ENCODE peak calls at places on chromosomes 1 and 21, in four cellular contexts. T is A549, G is neuronal stem cell, I is tibial nerve. Y is an unnamed sample.
A peak's percentile ranks its signal among the peaks of the same experiment; 100 is the strongest.

GRCh38 chr1:110003747-110004428 is 19.3 kb downstream of the AHCYL1 start:
- DNase-seq in T (peak; percentile 47), G (peak; percentile 29), I (peak; percentile 30), Y (peak; percentile 78)

GRCh38 chr1:110384581-110385321 is 6.1 kb downstream of the SLC16A4 start:
- DNase-seq in T (no peak), G (no peak), I (no peak), Y (no peak)

GRCh38 chr21:44914176-44914874 is 6.4 kb downstream of the ITGB2 start:
- DNase-seq in T (no peak), G (no peak), I (no peak), Y (peak; percentile 78)

GRCh38 chr1:35499652-35500176 is 57.5 kb downstream of the KIAA0319L start:
- DNase-seq in T (no peak), G (no peak), I (no peak), Y (no peak)

GRCh38 chr1:110481968-110482623 is 31.1 kb downstream of the PROK1 start:
- DNase-seq in T (no peak), G (no peak), I (no peak), Y (no peak)

GRCh38 chr1:53477626-53478025 is 18.4 kb downstream of the DMRTB1 start:
- DNase-seq in T (no peak), G (no peak), I (no peak), Y (no peak)

GRCh38 chr1:182430263-182431068 is 19.5 kb upstream of the RGSL1 start:
- DNase-seq in T (no peak), G (no peak), I (no peak), Y (no peak)

GRCh38 chr1:48725331-48725730 is 51.4 kb downstream of the BEND5 start:
- DNase-seq in T (no peak), G (no peak), I (no peak), Y (no peak)

GRCh38 chr1:209207701-209208286 is 375.7 kb upstream of the CAMK1G start:
- DNase-seq in T (peak; percentile 38), G (peak; percentile 69), I (peak; percentile 22), Y (peak; percentile 57)

GRCh38 chr1:50820545-50820944 is 139.5 kb downstream of the FAF1 start:
- DNase-seq in T (no peak), G (no peak), I (no peak), Y (no peak)

GRCh38 chr1:156073740-156074139 is 8.5 kb downstream of the MEX3A start:
- DNase-seq in T (no peak), G (no peak), I (no peak), Y (no peak)

GRCh38 chr1:10968411-10968826 is 44.0 kb upstream of the TARDBP start:
- DNase-seq in T (no peak), G (no peak), I (no peak), Y (no peak)

GRCh38 chr1:193417945-193418744 is 231.7 kb upstream of the B3GALT2 start:
- DNase-seq in T (no peak), G (no peak), I (no peak), Y (no peak)

GRCh38 chr1:17618558-17619247 is 79.2 kb downstream of the ARHGEF10L start:
- DNase-seq in T (no peak), G (no peak), I (no peak), Y (no peak)

GRCh38 chr21:44347911-44348451 is 5.4 kb upstream of the TRPM2 start:
- DNase-seq in T (no peak), G (no peak), I (no peak), Y (peak; percentile 79)

GRCh38 chr21:28489197-28489596 is 503.5 kb downstream of the LTN1 start:
- DNase-seq in T (no peak), G (no peak), I (no peak), Y (no peak)

GRCh38 chr1:238343869-238344268 is 453.1 kb upstream of the ZP4 start:
- DNase-seq in T (no peak), G (no peak), I (no peak), Y (no peak)

GRCh38 chr1:6273380-6273891 is 12.5 kb upstream of the GPR153 start:
- DNase-seq in T (no peak), G (no peak), I (no peak), Y (no peak)

GRCh38 chr1:180244840-180245239 is 14.8 kb downstream of the LHX4 start:
- DNase-seq in T (no peak), G (no peak), I (no peak), Y (peak; percentile 14)

GRCh38 chr1:85865183-85865582 is 156.9 kb upstream of the ZNHIT6 start:
- DNase-seq in T (no peak), G (no peak), I (no peak), Y (no peak)

GRCh38 chr1:178155478-178156255 is 61.8 kb downstream of the RASAL2 start:
- DNase-seq in T (no peak), G (no peak), I (no peak), Y (no peak)

GRCh38 chr1:117661027-117661426 is 55.2 kb downstream of the TENT5C start:
- DNase-seq in T (no peak), G (no peak), I (no peak), Y (no peak)

GRCh38 chr1:118960026-118960561 is 28.0 kb downstream of the TBX15 start:
- DNase-seq in T (no peak), G (no peak), I (no peak), Y (no peak)

GRCh38 chr1:203369666-203370065 is 18.7 kb upstream of the FMOD start:
- DNase-seq in T (no peak), G (no peak), I (no peak), Y (no peak)

GRCh38 chr1:235030919-235031596 is 97.6 kb downstream of the TOMM20 start:
- DNase-seq in T (no peak), G (no peak), I (no peak), Y (no peak)

GRCh38 chr1:5977494-5978444 is 14.5 kb downstream of the NPHP4 start:
- DNase-seq in T (no peak), G (no peak), I (no peak), Y (peak; percentile 32)

GRCh38 chr1:95229042-95229441 is 5.0 kb upstream of the RWDD3 start:
- DNase-seq in T (no peak), G (no peak), I (no peak), Y (no peak)

GRCh38 chr1:39890267-39890666 is 7.0 kb upstream of the TRIT1 start:
- DNase-seq in T (no peak), G (no peak), I (no peak), Y (no peak)

GRCh38 chr1:214476229-214476957 is 75.0 kb downstream of the PTPN14 start:
- DNase-seq in T (no peak), G (no peak), I (no peak), Y (no peak)

GRCh38 chr1:224203243-224204016 is 20.4 kb downstream of the DEGS1 start:
- DNase-seq in T (no peak), G (no peak), I (peak; percentile 20), Y (peak; percentile 74)

GRCh38 chr21:37682908-37683307 is 233.3 kb downstream of the KCNJ6 start:
- DNase-seq in T (no peak), G (no peak), I (no peak), Y (no peak)

DNA sequence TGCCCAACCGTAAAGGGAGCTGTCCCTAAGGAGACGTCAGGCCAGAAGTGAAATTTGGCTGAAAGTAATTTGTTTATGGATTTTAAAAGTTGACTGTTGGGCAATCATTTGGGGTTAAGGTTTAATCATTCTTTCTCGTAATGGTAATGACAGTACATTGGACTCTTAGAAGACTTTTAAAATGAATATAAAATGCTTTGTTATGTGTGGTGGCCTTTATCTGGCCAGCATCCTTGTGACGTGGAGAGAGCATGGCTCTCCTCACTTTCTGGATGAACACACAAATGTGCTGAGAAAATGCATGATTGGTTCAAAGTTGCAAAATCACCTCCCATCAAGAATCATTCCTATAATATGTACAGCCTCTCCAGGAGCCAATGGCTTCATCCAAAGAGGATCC is 160.2 kb downstream of the DHRS3 start:
- DNase-seq in T (no peak), G (no peak), I (no peak), Y (no peak)
- H3K27ac ChIP-seq in T (peak overlapping the region; percentile 58), G (no peak overlapping the region), I (no peak overlapping the region), Y (peak overlapping the region; percentile 57)

GRCh38 chr21:16865612-16866011 is 647.2 kb upstream of the CXADR start:
- DNase-seq in T (no peak), G (no peak), I (no peak), Y (no peak)

DNA sequence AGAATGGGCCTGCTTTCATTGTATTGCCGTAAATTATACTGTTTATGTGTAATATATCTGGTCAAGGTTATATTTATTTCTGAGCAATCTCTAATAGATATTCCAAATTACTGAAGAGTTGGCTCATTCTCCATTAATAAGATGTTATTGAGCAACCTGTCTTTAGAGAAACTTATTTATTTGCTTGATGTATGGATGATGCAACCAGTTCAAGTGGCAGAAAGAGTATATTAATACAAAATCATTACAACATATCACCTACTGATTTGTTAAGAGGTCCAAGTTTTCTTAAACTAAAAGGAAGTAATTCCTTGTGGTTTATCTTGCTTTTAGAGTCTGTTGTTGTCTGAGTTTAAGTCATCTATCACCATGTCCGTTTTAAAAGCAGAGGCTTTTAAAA is 649.3 kb upstream of the CXADR start:
- DNase-seq in T (no peak), G (no peak), I (no peak), Y (no peak)
- H3K4me3 ChIP-seq in T (no peak overlapping the region), G (no peak overlapping the region), I (no peak overlapping the region), Y (no peak overlapping the region)

GRCh38 chr1:8092603-8093141 is 66.6 kb upstream of the ERRFI1 start:
- DNase-seq in T (no peak), G (no peak), I (no peak), Y (no peak)

GRCh38 chr1:8095584-8095983 is 69.5 kb upstream of the ERRFI1 start:
- DNase-seq in T (no peak), G (no peak), I (no peak), Y (no peak)

GRCh38 chr1:8096105-8097011 is 70.2 kb upstream of the ERRFI1 start:
- DNase-seq in T (no peak), G (no peak), I (no peak), Y (no peak)

GRCh38 chr1:8093221-8093980 is 67.3 kb upstream of the ERRFI1 start:
- DNase-seq in T (no peak), G (no peak), I (no peak), Y (no peak)

DNA sequence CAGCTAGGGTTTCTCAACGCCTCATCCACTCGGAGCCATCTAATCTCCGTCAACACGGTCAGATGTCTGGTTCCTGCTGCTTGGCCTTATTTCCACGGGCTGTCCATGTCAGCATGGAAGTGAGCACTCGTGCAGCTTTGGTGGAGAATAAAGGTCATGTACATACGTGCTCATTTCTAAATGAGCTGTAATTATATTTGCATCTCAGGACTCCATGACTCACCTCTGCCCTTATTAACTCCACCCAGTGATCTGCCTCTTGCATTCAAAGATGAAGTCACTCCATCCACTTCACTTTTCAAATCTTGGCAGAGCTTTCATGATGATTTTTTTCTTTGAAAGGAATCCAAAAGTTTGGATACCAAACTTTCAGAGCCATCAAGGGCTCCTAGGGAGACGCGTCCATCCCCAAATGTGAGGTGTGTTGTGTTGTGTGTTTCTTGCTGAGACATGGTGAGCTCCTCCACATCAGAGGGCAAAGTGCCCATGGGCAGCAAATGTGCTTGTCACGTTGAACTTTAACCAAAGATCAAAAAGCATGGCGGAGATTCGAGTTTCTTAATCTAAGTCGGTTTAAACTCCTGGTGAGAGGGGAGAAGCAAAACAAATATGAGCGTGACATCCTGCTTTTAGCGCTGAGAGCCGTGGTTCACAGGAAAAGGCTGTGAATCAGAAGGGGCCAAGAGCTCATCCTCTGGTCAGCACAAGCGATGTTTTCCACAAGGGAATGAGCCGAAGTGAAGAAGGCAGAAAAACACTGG is 68.6 kb upstream of the ERRFI1 start:
- DNase-seq in T (no peak), G (no peak), I (no peak), Y (no peak)
- H3K27ac ChIP-seq in T (peak overlapping the region; percentile 95), G (no peak overlapping the region), I (no peak overlapping the region), Y (peak overlapping the region; percentile 69)

DNA sequence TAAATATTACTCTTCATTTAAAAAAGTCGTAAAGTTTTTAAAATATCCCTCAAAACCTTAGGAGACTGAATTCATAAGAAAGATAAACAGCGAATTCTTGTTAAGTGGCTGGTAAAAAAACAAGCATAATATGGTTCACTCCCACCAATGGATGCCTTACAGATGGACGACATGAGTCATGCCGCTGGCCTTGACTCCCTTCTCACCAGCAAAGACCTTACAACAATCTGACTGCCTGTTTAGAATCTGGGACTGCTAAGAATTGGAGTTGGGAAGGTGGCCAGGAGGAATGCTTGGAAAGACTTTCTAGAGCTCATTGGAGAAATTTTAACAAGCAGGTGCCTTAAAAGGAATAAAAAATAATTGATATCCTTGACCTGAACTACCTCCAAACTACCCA is 206.9 kb upstream of the FMN2 start:
- DNase-seq in T (no peak), G (no peak), I (no peak), Y (no peak)
- H3K4me3 ChIP-seq in T (no peak overlapping the region), G (no peak overlapping the region), I (no peak overlapping the region), Y (no peak overlapping the region)